ENCODE peak calls at places on chromosomes 5 and 9, in four cellular contexts. S is uterus, T is breast epithelium, D is GM23248. P is an unnamed sample. For H3K4me1, the result is how much of the 10 kb centered on the place peaks cover.

GRCh38 chr9:93223241-93224180 is 39.6 kb downstream of the WNK2 start:
- DNase-seq in S (no peak), T (no peak), D (peak), P (peak)

GRCh38 chr5:1515921-1516571 is 7.7 kb downstream of the LPCAT1 start:
- DNase-seq in S (peak), T (peak), D (peak), P (peak)

GRCh38 chr9:127794001-127794791 is 8.4 kb downstream of the CDK9 start:
- DNase-seq in S (no peak), T (no peak), D (no peak), P (no peak)

GRCh38 chr5:87541668-87542067 is 128.9 kb upstream of the CCNH start:
- DNase-seq in S (no peak), T (no peak), D (no peak), P (no peak)

GRCh38 chr5:127739807-127740384 is 36.7 kb downstream of the CCDC192 start:
- DNase-seq in S (no peak), T (no peak), D (no peak), P (no peak)

GRCh38 chr9:35229066-35229778 is 67.4 kb downstream of the UNC13B start:
- DNase-seq in S (no peak), T (no peak), D (no peak), P (no peak)

GRCh38 chr5:79567926-79568549 is 44.2 kb upstream of the TENT2 start:
- DNase-seq in S (no peak), T (no peak), D (peak), P (peak)

GRCh38 chr9:120413121-120414048 is 166.6 kb downstream of the CDK5RAP2 start:
- DNase-seq in S (no peak), T (no peak), D (no peak), P (no peak)

GRCh38 chr5:118967059-118967508 is 21.3 kb downstream of the DTWD2 start:
- DNase-seq in S (no peak), T (no peak), D (no peak), P (peak)

GRCh38 chr9:36174731-36175130 is 5.5 kb downstream of the CCIN start:
- DNase-seq in S (no peak), T (no peak), D (no peak), P (no peak)

GRCh38 chr5:165066751-165067150 is 1561.3 kb downstream of the MAT2B start:
- DNase-seq in S (no peak), T (no peak), D (no peak), P (peak)

GRCh38 chr5:60504342-60504741 is 195.6 kb downstream of the DEPDC1B start:
- DNase-seq in S (no peak), T (no peak), D (no peak), P (no peak)

GRCh38 chr9:68690088-68690487 is 15.0 kb upstream of the PIP5K1B start:
- DNase-seq in S (peak), T (no peak), D (no peak), P (no peak)

GRCh38 chr9:120892748-120893584 is 16.0 kb upstream of the PHF19 start:
- DNase-seq in S (no peak), T (no peak), D (peak), P (peak)

GRCh38 chr9:107288701-107289100 is 5.6 kb downstream of the RAD23B start:
- DNase-seq in S (no peak), T (no peak), D (no peak), P (no peak)

GRCh38 chr5:102589661-102590060 is 90.9 kb upstream of the SLCO6A1 start:
- DNase-seq in S (no peak), T (no peak), D (peak), P (no peak)

GRCh38 chr5:149993471-149993870 is 7.0 kb downstream of the TIGD6 start:
- DNase-seq in S (no peak), T (no peak), D (no peak), P (no peak)

GRCh38 chr5:61381968-61382367 is 49.9 kb downstream of the ZSWIM6 start:
- DNase-seq in S (no peak), T (no peak), D (no peak), P (no peak)

GRCh38 chr5:42423285-42424152 is at the start of gene GHR:
- DNase-seq in S (peak), T (peak), D (peak), P (peak)

GRCh38 chr9:72401396-72401795 is 36.4 kb upstream of the ZFAND5 start:
- DNase-seq in S (no peak), T (no peak), D (no peak), P (no peak)

GRCh38 chr5:135360278-135361274 is 38.5 kb downstream of the MACROH2A1 start:
- DNase-seq in S (no peak), T (no peak), D (no peak), P (no peak)

GRCh38 chr5:76303917-76304316 is 99.2 kb upstream of the IQGAP2 start:
- DNase-seq in S (no peak), T (no peak), D (peak), P (no peak)

GRCh38 chr9:4359016-4359415 is 59.1 kb upstream of the GLIS3 start:
- DNase-seq in S (no peak), T (no peak), D (no peak), P (no peak)

GRCh38 chr9:6034954-6035353 is 19.5 kb upstream of the RANBP6 start:
- DNase-seq in S (no peak), T (no peak), D (peak), P (no peak)

GRCh38 chr9:108441251-108441650 is 414.5 kb downstream of the ACTL7B start:
- DNase-seq in S (no peak), T (no peak), D (no peak), P (no peak)
- H3K4me1 ChIP-seq in S (under half), T (under half), D (half or more), P (half or more)

DNA sequence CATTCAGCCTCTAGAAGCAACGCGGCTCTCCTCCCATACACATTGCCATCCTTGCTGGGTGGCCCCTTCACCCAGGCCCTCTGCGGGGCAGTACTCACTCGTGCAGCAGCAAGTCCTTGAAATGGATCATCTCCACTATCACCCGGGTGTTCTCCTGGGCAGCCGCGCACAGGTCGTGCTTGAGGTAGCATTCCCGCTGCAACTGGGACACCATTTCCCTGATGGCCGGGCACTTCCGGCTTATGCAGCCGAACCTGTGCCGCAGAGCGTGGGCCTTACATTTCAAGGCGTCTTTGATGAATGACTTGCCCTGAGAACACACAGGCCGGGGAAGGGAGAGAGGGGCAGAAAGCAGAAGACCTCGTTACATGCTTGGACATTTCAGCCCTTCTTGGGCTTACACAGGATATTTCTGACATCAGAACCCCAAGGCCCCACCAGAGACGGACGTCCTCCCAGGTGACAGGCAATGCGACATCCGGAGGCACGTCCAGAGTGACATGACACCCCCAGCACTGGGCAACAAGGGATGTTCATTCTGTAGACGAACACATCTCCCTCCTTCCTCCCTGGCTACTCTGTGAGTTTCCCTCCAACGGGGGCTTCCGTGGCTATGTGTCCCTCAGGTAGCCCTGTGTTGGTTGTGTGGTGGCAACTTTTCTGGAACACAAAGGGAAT is 5.0 kb downstream of the STC2 start:
- DNase-seq in S (no peak), T (no peak), D (no peak), P (no peak)
- H3K4me1 ChIP-seq in S (under half), T (under half), D (under half), P (under half)

GRCh38 chr9:125910286-125910685 is 163.1 kb downstream of the PBX3 start:
- DNase-seq in S (no peak), T (no peak), D (no peak), P (no peak)

GRCh38 chr9:125906893-125907292 is 159.7 kb downstream of the PBX3 start:
- DNase-seq in S (no peak), T (no peak), D (no peak), P (no peak)

GRCh38 chr9:125909497-125909896 is 162.3 kb downstream of the PBX3 start:
- DNase-seq in S (no peak), T (no peak), D (no peak), P (no peak)

GRCh38 chr9:125906144-125906543 is 159.0 kb downstream of the PBX3 start:
- DNase-seq in S (no peak), T (no peak), D (peak), P (peak)

DNA sequence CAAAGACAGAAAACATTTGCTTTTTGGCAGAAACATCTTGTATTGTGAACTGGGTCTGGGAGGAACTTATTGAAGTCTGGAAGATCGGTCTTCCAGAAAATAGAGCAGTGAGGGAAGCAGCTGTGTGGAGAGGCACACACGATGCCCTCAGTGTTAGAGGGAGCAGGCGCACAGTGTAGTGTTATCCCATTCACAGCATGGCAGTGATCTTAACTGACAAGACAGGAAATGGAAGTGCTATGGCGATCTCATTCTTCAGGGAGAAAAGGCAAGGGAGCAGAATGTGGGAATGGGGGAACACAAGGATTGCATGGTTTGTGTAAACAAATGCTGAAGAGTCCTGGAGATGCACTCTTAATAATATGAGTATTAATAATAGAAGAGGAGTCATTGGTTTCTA is 161.0 kb downstream of the PBX3 start:
- DNase-seq in S (no peak), T (no peak), D (no peak), P (no peak)
- H3K4me1 ChIP-seq in S (under half), T (under half), D (under half), P (under half)

GRCh38 chr9:110121170-110121569 is 86.8 kb downstream of the C9orf152 start:
- DNase-seq in S (no peak), T (no peak), D (no peak), P (no peak)
- H3K4me1 ChIP-seq in S (under half), T (under half), D (under half), P (under half)

GRCh38 chr5:141508808-141509611 is 20.1 kb downstream of the PCDHGC5 start:
- DNase-seq in S (peak), T (no peak), D (peak), P (peak)
- H3K4me1 ChIP-seq in S (under half), T (under half), D (half or more), P (half or more)

GRCh38 chr9:108550111-108550510 is 305.7 kb downstream of the ACTL7B start:
- DNase-seq in S (no peak), T (no peak), D (peak), P (no peak)

GRCh38 chr9:108552459-108553040 is 303.2 kb downstream of the ACTL7B start:
- DNase-seq in S (peak), T (peak), D (no peak), P (no peak)

GRCh38 chr9:108553111-108553635 is 302.6 kb downstream of the ACTL7B start:
- DNase-seq in S (no peak), T (no peak), D (no peak), P (no peak)

GRCh38 chr9:108549184-108549583 is 306.6 kb downstream of the ACTL7B start:
- DNase-seq in S (no peak), T (no peak), D (no peak), P (no peak)

GRCh38 chr9:108551030-108551964 is 304.5 kb downstream of the ACTL7B start:
- DNase-seq in S (no peak), T (no peak), D (peak), P (peak)
- H3K4me1 ChIP-seq in S (under half), T (under half), D (under half), P (under half)

DNA sequence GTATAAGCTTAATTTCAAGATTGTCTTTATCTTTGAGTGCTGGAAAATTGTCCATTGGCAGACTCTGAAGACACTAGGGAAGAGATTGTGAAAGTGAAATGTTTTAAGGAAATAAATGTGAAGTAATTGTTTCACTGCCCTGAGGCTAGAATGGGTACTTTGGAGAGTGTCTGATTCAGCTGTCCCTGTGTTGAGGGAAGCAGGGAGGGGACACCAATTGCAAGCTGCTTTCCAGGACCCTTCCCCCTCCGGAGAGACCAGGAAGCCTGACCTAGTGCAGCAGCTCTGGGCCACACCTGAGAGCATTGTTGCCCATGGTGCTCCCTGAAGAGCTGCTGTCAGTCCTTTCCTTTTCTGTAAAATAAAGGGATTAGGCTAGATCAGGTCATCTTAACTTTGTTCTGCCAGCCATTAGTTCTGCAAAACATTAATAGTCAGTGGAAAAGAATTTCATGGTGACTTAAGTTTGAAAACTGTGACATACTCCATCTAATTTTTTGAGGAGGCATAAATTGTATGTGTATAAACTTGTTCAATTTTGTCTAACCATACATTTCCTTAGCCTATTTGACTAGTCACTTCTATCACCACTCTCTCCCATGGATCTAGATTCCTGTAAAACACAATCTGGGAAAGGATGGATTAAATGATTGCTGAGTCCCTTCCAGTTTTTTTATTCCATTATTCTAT is 18.8 kb downstream of the MAP1B start:
- DNase-seq in S (no peak), T (no peak), D (peak), P (no peak)
- H3K4me1 ChIP-seq in S (under half), T (under half), D (half or more), P (under half)

DNA sequence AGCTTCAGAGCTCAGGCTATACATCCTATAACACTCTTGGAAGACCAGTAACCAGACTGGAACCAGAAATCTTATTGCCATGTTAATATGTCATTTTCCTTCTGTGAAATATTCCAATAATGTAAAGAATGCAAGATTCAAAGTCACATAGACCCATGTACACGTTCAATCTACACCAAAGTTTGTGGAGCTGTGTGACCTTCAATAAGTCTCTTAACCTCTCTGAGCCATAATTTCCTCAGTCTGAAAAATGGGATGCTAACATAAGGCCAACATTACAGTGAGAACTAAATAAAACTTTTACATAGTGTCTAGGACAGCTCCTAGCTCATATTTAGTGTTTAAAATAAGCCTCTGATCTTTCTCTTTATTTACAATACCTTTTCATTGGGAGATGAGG is 70.4 kb downstream of the ARRDC3 start:
- DNase-seq in S (no peak), T (no peak), D (no peak), P (no peak)
- H3K4me1 ChIP-seq in S (under half), T (under half), D (under half), P (under half)

GRCh38 chr5:10857333-10857723 is 96.3 kb upstream of the DAP start:
- DNase-seq in S (no peak), T (no peak), D (no peak), P (no peak)
- H3K4me1 ChIP-seq in S (under half), T (under half), D (under half), P (under half)